ENCODE peak calls at places on chromosome 4, in nine cellular contexts. V, F, Y, U, M, D, H, Q and S are unnamed samples.

GRCh38 chr4:157014621-157015591 is 43.3 kb upstream of the PDGFC start:
- DNase-seq in V (peak; percentile 91), F (no peak), Y (peak; percentile 98), U (peak; percentile 96), M (peak; percentile 76), D (no peak), H (peak; percentile 86), Q (peak; percentile 69), S (no peak)

GRCh38 chr4:119070301-119070700 is 65.3 kb upstream of the MYOZ2 start:
- DNase-seq in V (no peak), F (no peak), Y (no peak), U (no peak), M (peak; percentile 79), D (no peak), H (no peak), Q (no peak), S (no peak)

GRCh38 chr4:41678951-41679350 is 69.6 kb downstream of the PHOX2B start:
- DNase-seq in V (no peak), F (no peak), Y (no peak), U (no peak), M (no peak), D (no peak), H (no peak), Q (no peak), S (no peak)

GRCh38 chr4:167906851-167907250 is 185.5 kb upstream of the ANXA10 start:
- DNase-seq in V (peak; percentile 6), F (no peak), Y (peak; percentile 34), U (peak; percentile 9), M (no peak), D (no peak), H (no peak), Q (no peak), S (no peak)

GRCh38 chr4:38994135-38994534 is 38.1 kb downstream of the TMEM156 start:
- DNase-seq in V (no peak), F (no peak), Y (no peak), U (no peak), M (no peak), D (no peak), H (no peak), Q (no peak), S (no peak)

GRCh38 chr4:182142146-182143085 is 100.8 kb upstream of the TENM3 start:
- DNase-seq in V (peak; percentile 16), F (no peak), Y (peak; percentile 81), U (peak; percentile 58), M (peak; percentile 70), D (no peak), H (peak; percentile 4), Q (no peak), S (no peak)

GRCh38 chr4:168150651-168151050 is 58.3 kb downstream of the ANXA10 start:
- DNase-seq in V (no peak), F (no peak), Y (peak; percentile 78), U (no peak), M (no peak), D (no peak), H (no peak), Q (no peak), S (no peak)

GRCh38 chr4:119031218-119031617 is 104.4 kb upstream of the MYOZ2 start:
- DNase-seq in V (no peak), F (no peak), Y (no peak), U (no peak), M (no peak), D (no peak), H (no peak), Q (no peak), S (no peak)

GRCh38 chr4:136680271-136680670 is 852.0 kb downstream of the PCDH18 start:
- DNase-seq in V (peak; percentile 62), F (no peak), Y (no peak), U (peak; percentile 9), M (no peak), D (no peak), H (no peak), Q (peak; percentile 7), S (no peak)

GRCh38 chr4:7761720-7762119 is 177.9 kb downstream of the AFAP1 start:
- DNase-seq in V (peak; percentile 64), F (peak; percentile 80), Y (peak; percentile 50), U (peak; percentile 34), M (no peak), D (peak; percentile 52), H (peak; percentile 75), Q (peak; percentile 27), S (peak; percentile 31)

GRCh38 chr4:140252742-140253555 is 99.0 kb upstream of the MAML3 start:
- DNase-seq in V (peak; percentile 67), F (peak; percentile 81), Y (peak; percentile 73), U (peak; percentile 56), M (peak; percentile 58), D (peak; percentile 28), H (peak; percentile 76), Q (peak; percentile 78), S (peak; percentile 26)

GRCh38 chr4:929970-930625 is 2.0 kb downstream of the GAK start:
- DNase-seq in V (peak; percentile 67), F (no peak), Y (no peak), U (peak; percentile 71), M (no peak), D (no peak), H (peak; percentile 24), Q (peak; percentile 34), S (no peak)

GRCh38 chr4:930827-931193 is 1.3 kb downstream of the GAK start:
- DNase-seq in V (no peak), F (no peak), Y (no peak), U (no peak), M (no peak), D (no peak), H (no peak), Q (peak; percentile 43), S (no peak)

GRCh38 chr4:931194-931959 is 739 bp downstream of the GAK start:
- DNase-seq in V (peak; percentile 97), F (no peak), Y (peak; percentile 41), U (peak; percentile 84), M (peak; percentile 38), D (no peak), H (peak; percentile 90), Q (no peak), S (no peak)

GRCh38 chr4:926538-926937 is 5.6 kb downstream of the GAK start:
- DNase-seq in V (no peak), F (no peak), Y (no peak), U (no peak), M (no peak), D (no peak), H (peak; percentile 38), Q (peak; percentile 17), S (no peak)

GRCh38 chr4:929096-929765 is 2.9 kb downstream of the GAK start:
- DNase-seq in V (no peak), F (no peak), Y (no peak), U (no peak), M (no peak), D (no peak), H (no peak), Q (no peak), S (no peak)
- H3K9ac ChIP-seq in V (peak overlapping the region; percentile 96), F (no peak overlapping the region), Y (no peak overlapping the region), U (no peak overlapping the region), M (no peak overlapping the region), D (peak overlapping the region; percentile 44), H (no peak overlapping the region), Q (no peak overlapping the region), S (no peak overlapping the region)

GRCh38 chr4:146401274-146401673 is 120.5 kb downstream of the SLC10A7 start:
- DNase-seq in V (no peak), F (no peak), Y (no peak), U (no peak), M (no peak), D (no peak), H (no peak), Q (no peak), S (no peak)

GRCh38 chr4:146398404-146398803 is 123.3 kb downstream of the SLC10A7 start:
- DNase-seq in V (no peak), F (no peak), Y (no peak), U (no peak), M (no peak), D (no peak), H (peak; percentile 14), Q (no peak), S (no peak)

DNA sequence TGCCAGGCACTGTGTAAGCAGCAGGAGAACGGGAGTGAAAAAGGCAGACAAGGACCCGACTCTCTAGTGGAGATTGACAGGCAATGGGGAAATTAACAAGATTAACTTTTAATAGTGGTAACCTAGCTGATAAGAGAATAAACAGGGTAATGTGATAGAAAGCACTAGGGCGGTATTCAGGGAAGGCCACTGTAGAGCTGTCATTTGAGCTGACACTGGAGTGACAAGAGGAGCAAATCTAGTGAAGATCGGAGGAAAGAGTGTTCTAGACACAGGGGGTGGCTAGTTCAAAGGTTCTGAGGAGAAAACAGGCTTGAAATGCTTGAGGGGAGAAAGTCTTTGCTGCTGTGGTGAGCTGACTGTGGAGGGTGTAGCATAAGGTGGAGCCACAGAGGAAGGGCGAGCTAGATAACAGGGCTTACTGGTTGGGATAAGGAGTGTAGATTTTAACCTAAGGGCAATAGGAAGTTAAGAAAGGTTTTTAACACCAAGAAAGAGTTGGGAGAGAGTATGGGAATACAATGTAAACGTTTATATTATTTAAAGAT is 122.8 kb downstream of the SLC10A7 start:
- DNase-seq in V (no peak), F (no peak), Y (no peak), U (no peak), M (no peak), D (no peak), H (no peak), Q (no peak), S (no peak)
- H3K4me3 ChIP-seq in V (no peak overlapping the region), F (no peak overlapping the region), Y (no peak overlapping the region), U (no peak overlapping the region), M (no peak overlapping the region), D (no peak overlapping the region), H (no peak overlapping the region), Q (no peak overlapping the region), S (no peak overlapping the region)

GRCh38 chr4:4456816-4457578 is 70.1 kb downstream of the NSG1 start:
- DNase-seq in V (no peak), F (no peak), Y (no peak), U (no peak), M (no peak), D (no peak), H (peak; percentile 33), Q (no peak), S (no peak)

GRCh38 chr4:4455199-4455865 is 68.4 kb downstream of the NSG1 start:
- DNase-seq in V (no peak), F (no peak), Y (no peak), U (no peak), M (no peak), D (no peak), H (no peak), Q (no peak), S (peak; percentile 94)

GRCh38 chr4:4460759-4461158 is 73.9 kb downstream of the NSG1 start:
- DNase-seq in V (no peak), F (no peak), Y (no peak), U (no peak), M (no peak), D (no peak), H (no peak), Q (no peak), S (no peak)

GRCh38 chr4:4457803-4458550 is 71.1 kb downstream of the NSG1 start:
- DNase-seq in V (peak; percentile 78), F (no peak), Y (peak; percentile 87), U (peak; percentile 74), M (no peak), D (no peak), H (peak; percentile 87), Q (no peak), S (no peak)

GRCh38 chr4:4456351-4456750 is 69.4 kb downstream of the NSG1 start:
- DNase-seq in V (peak; percentile 33), F (no peak), Y (peak; percentile 29), U (no peak), M (no peak), D (no peak), H (peak; percentile 6), Q (peak; percentile 22), S (no peak)
- H3K9ac ChIP-seq in V (no peak overlapping the region), F (no peak overlapping the region), Y (no peak overlapping the region), U (no peak overlapping the region), M (no peak overlapping the region), D (no peak overlapping the region), H (no peak overlapping the region), Q (no peak overlapping the region), S (no peak overlapping the region)

GRCh38 chr4:104878936-104879335 is 267.7 kb upstream of the TET2 start:
- DNase-seq in V (no peak), F (no peak), Y (no peak), U (no peak), M (no peak), D (no peak), H (no peak), Q (no peak), S (no peak)
- H3K4me3 ChIP-seq in V (no peak overlapping the region), F (no peak overlapping the region), Y (no peak overlapping the region), U (no peak overlapping the region), M (no peak overlapping the region), D (no peak overlapping the region), H (no peak overlapping the region), Q (no peak overlapping the region), S (no peak overlapping the region)